ENCODE peak calls at places on chromosomes 12 and 14, in six cellular contexts. U is tibial nerve, H is endothelial cell of umbilical vein, F is body of pancreas, P is A549, Y is stomach. M is an unnamed sample.
A peak's percentile ranks its signal among the peaks of the same experiment; 100 is the strongest.

GRCh38 chr12:53600490-53601295 is 25.5 kb downstream of the ATF7 start:
- DNase-seq in U (no peak), F (no peak), H (no peak), Y (no peak), P (no peak), M (no peak)

GRCh38 chr12:3463927-3464326 is 27.1 kb upstream of the PRMT8 start:
- DNase-seq in F (no peak), H (no peak), U (no peak), Y (no peak), P (no peak), M (no peak)

GRCh38 chr14:68563256-68564131 is 229.4 kb downstream of the ZFP36L1 start:
- DNase-seq in F (peak; percentile 68), H (no peak), P (no peak), U (no peak), Y (peak; percentile 42), M (no peak)

GRCh38 chr12:132176920-132177551 is 32.8 kb downstream of the NOC4L start:
- DNase-seq in U (no peak), P (no peak), Y (no peak), F (no peak), H (no peak), M (no peak)

GRCh38 chr14:51865953-51866747 is 5.7 kb downstream of the GNG2 start:
- DNase-seq in F (no peak), P (no peak), Y (no peak), U (no peak), H (no peak), M (no peak)

GRCh38 chr14:59098377-59098776 is 90.1 kb upstream of the DAAM1 start:
- DNase-seq in P (peak; percentile 85), U (no peak), Y (no peak), F (no peak), H (no peak), M (no peak)

GRCh38 chr14:105226198-105226597 is 22.1 kb upstream of the BTBD6 start:
- DNase-seq in P (no peak), Y (no peak), U (no peak), H (no peak), F (no peak), M (no peak)

GRCh38 chr14:101412741-101413140 is 148.6 kb upstream of the DIO3 start:
- DNase-seq in F (no peak), Y (no peak), U (no peak), P (peak; percentile 46), H (no peak), M (no peak)

GRCh38 chr12:92503029-92503931 is 199.5 kb upstream of the PLEKHG7 start:
- DNase-seq in H (no peak), Y (no peak), P (no peak), F (peak; percentile 52), U (no peak), M (no peak)

GRCh38 chr14:36094963-36095362 is 81.6 kb downstream of the PTCSC3 start:
- DNase-seq in P (no peak), U (no peak), Y (no peak), H (no peak), F (no peak), M (no peak)

GRCh38 chr12:3150820-3151590 is 73.8 kb downstream of the TSPAN9 start:
- DNase-seq in H (peak; percentile 37), F (no peak), P (no peak), Y (no peak), U (no peak), M (no peak)

GRCh38 chr14:50977863-50978520 is 33.7 kb upstream of the PYGL start:
- DNase-seq in U (no peak), P (no peak), Y (no peak), H (no peak), F (no peak), M (no peak)

GRCh38 chr14:78606111-78606510 is 435.9 kb downstream of the NRXN3 start:
- DNase-seq in H (peak; percentile 84), U (no peak), Y (no peak), F (no peak), P (no peak), M (no peak)

GRCh38 chr14:95265106-95266094 is 54.3 kb downstream of the CLMN start:
- DNase-seq in F (peak; percentile 87), H (peak; percentile 96), P (peak; percentile 97), U (no peak), Y (peak; percentile 63), M (peak; percentile 65)

GRCh38 chr14:57692671-57693070 is 173.2 kb downstream of the SLC35F4 start:
- DNase-seq in F (no peak), H (peak; percentile 68), Y (no peak), P (peak; percentile 65), U (no peak), M (peak; percentile 6)

GRCh38 chr14:59429798-59430197 is 35.4 kb downstream of the GPR135 start:
- DNase-seq in H (no peak), P (no peak), U (no peak), F (no peak), Y (no peak), M (no peak)

GRCh38 chr12:118150625-118151024 is 14.7 kb downstream of the PEBP1 start:
- DNase-seq in F (no peak), U (no peak), Y (no peak), H (no peak), P (no peak), M (no peak)

GRCh38 chr14:26917086-26917485 is 319.3 kb upstream of the NOVA1 start:
- DNase-seq in H (peak; percentile 28), F (no peak), P (peak; percentile 6), Y (no peak), U (no peak), M (no peak)

GRCh38 chr12:21526721-21527345 is 737 bp downstream of the SPX start:
- DNase-seq in P (no peak), H (peak; percentile 4), U (no peak), Y (no peak), F (peak; percentile 73), M (no peak)

GRCh38 chr12:55697686-55698085 is 10.0 kb downstream of the ITGA7 start:
- DNase-seq in P (no peak), F (no peak), H (no peak), Y (no peak), U (no peak), M (no peak)

GRCh38 chr12:57632369-57632897 is 568 bp downstream of the B4GALNT1 start:
- DNase-seq in P (peak; percentile 43), F (peak; percentile 41), Y (no peak), H (no peak), U (no peak), M (no peak)

GRCh38 chr12:119699199-119699765 is 31.3 kb downstream of the PRKAB1 start:
- DNase-seq in P (no peak), Y (no peak), H (no peak), F (no peak), U (no peak), M (no peak)

GRCh38 chr12:119705182-119705581 is 37.2 kb downstream of the PRKAB1 start:
- DNase-seq in F (no peak), H (no peak), P (no peak), U (no peak), Y (no peak), M (no peak)

GRCh38 chr12:119700078-119700477 is 32.1 kb downstream of the PRKAB1 start:
- DNase-seq in F (no peak), P (no peak), Y (no peak), U (no peak), H (no peak), M (no peak)

GRCh38 chr12:119704065-119704747 is 36.3 kb downstream of the PRKAB1 start:
- DNase-seq in P (no peak), F (no peak), Y (no peak), H (peak; percentile 52), U (no peak), M (peak; percentile 38)
- TF ChIP-seq POLR2A in P (no peak), F (no peak), Y (no peak), H (no peak), U (no peak), M (no peak)

GRCh38 chr12:109157986-109158385 is 41.6 kb downstream of the ACACB start:
- DNase-seq in U (no peak), F (no peak), H (no peak), P (no peak), Y (no peak), M (no peak)

GRCh38 chr12:109153711-109154434 is 37.5 kb downstream of the ACACB start:
- DNase-seq in H (peak; percentile 28), Y (peak; percentile 24), U (no peak), F (peak; percentile 45), P (no peak), M (no peak)

GRCh38 chr12:109156586-109156985 is 40.2 kb downstream of the ACACB start:
- DNase-seq in U (no peak), P (no peak), F (no peak), Y (no peak), H (no peak), M (no peak)

GRCh38 chr12:109156036-109156435 is 39.6 kb downstream of the ACACB start:
- DNase-seq in H (no peak), U (no peak), P (no peak), Y (no peak), F (no peak), M (no peak)

GRCh38 chr12:109154485-109155438 is 38.4 kb downstream of the ACACB start:
- DNase-seq in P (peak; percentile 94), H (peak; percentile 57), F (peak; percentile 84), Y (peak; percentile 85), U (peak; percentile 74), M (peak; percentile 93)
- TF ChIP-seq POLR2A in P (peak; percentile 52), H (no peak), F (peak; percentile 28), Y (no peak), U (peak; percentile 70), M (peak; percentile 41)

GRCh38 chr12:89352242-89352491 is 134 bp downstream of the DUSP6 start:
- DNase-seq in F (no peak), Y (no peak), U (no peak), H (no peak), P (no peak), M (no peak)

GRCh38 chr12:89353188-89353822 is 1.0 kb upstream of the DUSP6 start:
- DNase-seq in Y (peak; percentile 73), P (peak; percentile 88), U (peak; percentile 39), H (peak; percentile 81), F (peak; percentile 88), M (peak; percentile 64)

GRCh38 chr12:89353823-89354629 is 1.7 kb upstream of the DUSP6 start:
- DNase-seq in F (peak; percentile 90), H (peak; percentile 66), U (peak; percentile 39), P (peak; percentile 81), Y (peak; percentile 86), M (peak; percentile 59)

GRCh38 chr12:89351489-89352241 is 636 bp downstream of the DUSP6 start:
- DNase-seq in Y (peak; percentile 47), H (no peak), U (no peak), F (peak; percentile 67), P (peak; percentile 54), M (no peak)

DNA sequence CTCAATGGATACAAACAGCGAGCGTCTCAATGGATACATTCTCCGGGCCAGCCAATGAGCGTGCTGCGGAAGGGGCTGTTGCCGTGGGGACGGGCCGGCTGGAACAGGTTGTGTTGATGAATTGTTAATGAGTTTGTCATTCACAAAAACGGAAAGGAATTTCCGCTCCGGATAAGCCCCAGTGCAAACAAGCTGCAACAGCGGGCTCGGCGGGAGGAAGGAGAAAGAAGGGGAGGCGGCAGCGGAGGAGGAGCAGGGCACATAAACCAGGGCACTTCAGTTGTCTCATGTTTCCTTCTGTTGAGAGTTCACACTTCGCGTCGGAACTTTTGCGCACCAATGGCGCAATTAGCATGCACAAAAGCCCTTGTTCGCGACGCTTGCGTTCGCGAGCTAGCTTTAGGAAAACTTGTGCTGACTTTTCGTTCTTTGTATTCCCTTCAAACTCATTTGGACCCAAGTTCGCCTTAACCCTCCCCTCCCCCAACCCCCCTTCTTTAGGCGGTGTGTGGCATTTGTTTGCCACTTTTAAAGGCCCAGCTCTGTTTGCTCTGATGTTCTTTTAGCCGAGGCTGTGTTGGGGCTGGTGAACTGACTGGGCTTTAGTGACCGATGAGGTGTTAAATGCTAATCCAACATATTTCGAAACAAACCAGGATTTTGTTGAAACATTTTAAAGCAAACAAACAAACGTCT is at the start of gene DUSP6:
- DNase-seq in P (peak; percentile 99), F (peak; percentile 97), H (peak; percentile 100), U (peak; percentile 88), Y (peak; percentile 92), M (peak; percentile 89)
- TF ChIP-seq POLR2A in P (peak; percentile 37), F (peak; percentile 81), H (no peak), U (peak; percentile 96), Y (peak; percentile 61), M (peak; percentile 45)

GRCh38 chr12:14938301-14938700 is at the start of gene ERP27:
- DNase-seq in H (no peak), U (no peak), F (peak; percentile 93), P (no peak), Y (no peak), M (no peak)
- TF ChIP-seq POLR2A in H (no peak), U (no peak), F (no peak), P (no peak), Y (no peak), M (no peak)

M was measured in H54.